ENCODE peak calls at places on chromosome 14, in seven cellular contexts. Q, K, M, A, P, U and D are unnamed samples.

GRCh38 chr14:68815288-68816182 is 22.7 kb upstream of the ZFP36L1 start:
- DNase-seq in A (no peak), Q (no peak), U (no peak), P (no peak), K (no peak), M (peak), D (no peak)

GRCh38 chr14:47676301-47676617 is 854 bp upstream of the MDGA2 start:
- DNase-seq in K (no peak), A (no peak), M (no peak), P (no peak), U (no peak), Q (no peak), D (no peak)

GRCh38 chr14:50542941-50543418 is 10.6 kb upstream of the MAP4K5 start:
- DNase-seq in P (no peak), U (peak), A (peak), Q (no peak), K (peak), M (peak), D (peak)

GRCh38 chr14:33917664-33918063 is 33.2 kb downstream of the EGLN3 start:
- DNase-seq in A (no peak), P (no peak), K (no peak), U (no peak), M (no peak), Q (no peak), D (no peak)

GRCh38 chr14:68726093-68726695 is 66.7 kb downstream of the ZFP36L1 start:
- DNase-seq in K (no peak), Q (no peak), M (no peak), U (no peak), A (no peak), P (peak), D (no peak)

GRCh38 chr14:33186656-33187055 is 248.0 kb downstream of the NPAS3 start:
- DNase-seq in A (no peak), U (no peak), K (no peak), P (no peak), Q (no peak), M (peak), D (no peak)

GRCh38 chr14:81337073-81337472 is 63.1 kb downstream of the STON2 start:
- DNase-seq in K (no peak), U (no peak), M (no peak), P (no peak), A (no peak), Q (no peak), D (no peak)

GRCh38 chr14:68938515-68939423 is 40.3 kb downstream of the ACTN1 start:
- DNase-seq in P (no peak), Q (no peak), A (peak), M (peak), U (no peak), K (peak), D (no peak)

GRCh38 chr14:50521912-50522341 is 10.4 kb downstream of the MAP4K5 start:
- DNase-seq in P (no peak), A (peak), U (no peak), K (no peak), Q (no peak), M (peak), D (no peak)

GRCh38 chr14:67464377-67464776 is 24.1 kb downstream of the TMEM229B start:
- DNase-seq in M (no peak), U (no peak), P (no peak), A (no peak), K (no peak), Q (no peak), D (no peak)

GRCh38 chr14:78524766-78525165 is 354.6 kb downstream of the NRXN3 start:
- DNase-seq in Q (no peak), K (no peak), P (no peak), U (no peak), A (no peak), M (no peak), D (no peak)

GRCh38 chr14:99199854-99200653 is 71.9 kb downstream of the BCL11B start:
- DNase-seq in U (no peak), Q (no peak), K (no peak), M (no peak), A (no peak), P (no peak), D (peak)

GRCh38 chr14:100056964-100057817 is 8.0 kb upstream of the EVL start:
- DNase-seq in U (no peak), A (peak), Q (no peak), P (no peak), M (peak), K (no peak), D (no peak)

GRCh38 chr14:76307786-76308780 is 67.9 kb upstream of the ESRRB start:
- DNase-seq in K (no peak), A (no peak), M (no peak), P (peak), U (no peak), Q (no peak), D (no peak)

GRCh38 chr14:103207038-103207403 is 83.8 kb downstream of the TNFAIP2 start:
- DNase-seq in U (no peak), Q (peak), K (peak), M (peak), A (no peak), P (peak), D (peak)

GRCh38 chr14:103207404-103208072 is 84.3 kb downstream of the TNFAIP2 start:
- DNase-seq in P (no peak), U (no peak), K (peak), Q (peak), M (no peak), A (no peak), D (peak)

GRCh38 chr14:103206023-103206481 is 82.8 kb downstream of the TNFAIP2 start:
- DNase-seq in P (no peak), Q (no peak), U (no peak), A (no peak), K (no peak), M (peak), D (no peak)

GRCh38 chr14:103205541-103205906 is 82.3 kb downstream of the TNFAIP2 start:
- DNase-seq in U (no peak), P (no peak), A (no peak), K (no peak), Q (no peak), M (no peak), D (no peak)

DNA sequence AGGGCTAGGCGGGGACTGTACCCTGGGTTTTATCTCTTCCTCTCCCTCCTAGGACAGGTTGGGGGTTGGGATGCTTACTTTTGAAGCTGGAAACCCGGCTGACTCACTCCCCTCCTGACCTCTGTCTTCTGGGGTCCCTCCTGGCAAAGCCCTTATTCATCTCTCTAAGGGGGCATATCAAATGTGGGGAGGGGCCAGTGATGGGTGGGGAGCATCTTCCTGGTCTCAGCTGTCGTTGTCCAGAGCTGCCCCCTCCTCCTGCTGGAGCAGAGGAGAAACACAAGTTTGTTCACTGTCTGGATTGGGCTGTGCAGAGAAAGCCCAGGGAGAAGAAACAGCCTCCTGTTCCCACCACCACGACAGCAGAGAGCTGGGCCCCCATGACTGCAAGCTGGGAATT is 85.8 kb downstream of the TNFAIP2 start:
- DNase-seq in Q (no peak), A (no peak), K (no peak), P (no peak), U (no peak), M (no peak), D (no peak)
- TF ChIP-seq CTCF in Q (no peak), A (peak), K (no peak), P (no peak), U (no peak), M (peak), D (no peak)

DNA sequence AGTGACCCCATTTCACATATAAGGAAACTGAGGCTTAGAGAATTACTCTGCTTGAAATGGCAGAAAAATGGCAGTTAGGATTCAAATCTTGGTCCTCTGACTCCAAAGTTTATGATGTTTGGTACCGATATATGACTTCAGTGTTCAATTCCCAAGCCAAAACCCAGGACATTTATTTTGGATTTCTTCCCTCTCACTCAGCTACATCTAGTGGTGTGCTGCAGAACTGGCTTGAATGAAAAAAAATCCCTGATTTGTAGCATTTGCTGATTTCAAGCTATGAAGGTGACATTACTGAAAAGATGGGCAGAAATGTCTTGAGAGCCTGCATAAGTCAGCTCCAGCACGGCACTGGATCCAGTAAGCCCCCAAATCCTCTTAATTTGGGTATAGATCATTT is 106.4 kb downstream of the EFCAB11 start:
- DNase-seq in Q (no peak), M (peak), U (no peak), K (no peak), A (peak), P (no peak), D (no peak)
- TF ChIP-seq CTCF in Q (peak), M (peak), U (peak), K (no peak), A (peak), P (no peak), D (no peak)

DNA sequence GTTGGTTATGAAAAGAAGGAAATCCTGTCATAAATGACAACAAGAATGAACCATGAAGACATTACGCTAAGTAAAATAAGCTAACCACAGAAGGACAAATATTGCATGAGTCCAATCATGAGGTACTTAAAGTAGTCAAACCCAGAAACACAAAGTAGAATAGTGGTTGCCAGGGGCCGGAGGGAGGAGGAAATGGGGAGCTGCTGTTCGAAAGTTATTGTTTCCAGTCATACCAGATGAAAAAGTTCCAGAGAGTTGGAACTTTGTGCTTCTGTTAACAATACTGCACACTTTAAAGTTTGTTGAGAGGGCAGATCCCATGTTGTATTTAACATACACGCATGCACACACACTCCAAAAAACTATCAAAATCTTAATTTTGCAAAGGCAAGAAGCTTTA is 69.3 kb downstream of the COCH start:
- DNase-seq in M (no peak), U (no peak), K (no peak), P (no peak), Q (no peak), A (no peak), D (no peak)
- TF ChIP-seq CTCF in M (no peak), U (no peak), K (no peak), P (no peak), Q (no peak), A (no peak), D (no peak)

GRCh38 chr14:61736751-61737150 is 25.5 kb upstream of the SNAPC1 start:
- DNase-seq in U (no peak), K (no peak), Q (no peak), M (peak), P (no peak), A (peak), D (no peak)

GRCh38 chr14:61733972-61734371 is 28.2 kb upstream of the SNAPC1 start:
- DNase-seq in Q (no peak), K (no peak), A (peak), M (no peak), U (no peak), P (no peak), D (no peak)

GRCh38 chr14:61726772-61727658 is 31.7 kb downstream of the HIF1A start:
- DNase-seq in Q (no peak), U (no peak), K (no peak), A (no peak), P (no peak), M (no peak), D (no peak)

GRCh38 chr14:61730756-61731373 is 31.4 kb upstream of the SNAPC1 start:
- DNase-seq in K (no peak), M (no peak), Q (no peak), P (no peak), U (no peak), A (no peak), D (no peak)
- TF ChIP-seq CTCF in K (no peak), M (no peak), Q (peak), P (no peak), U (peak), A (peak), D (peak)

DNA sequence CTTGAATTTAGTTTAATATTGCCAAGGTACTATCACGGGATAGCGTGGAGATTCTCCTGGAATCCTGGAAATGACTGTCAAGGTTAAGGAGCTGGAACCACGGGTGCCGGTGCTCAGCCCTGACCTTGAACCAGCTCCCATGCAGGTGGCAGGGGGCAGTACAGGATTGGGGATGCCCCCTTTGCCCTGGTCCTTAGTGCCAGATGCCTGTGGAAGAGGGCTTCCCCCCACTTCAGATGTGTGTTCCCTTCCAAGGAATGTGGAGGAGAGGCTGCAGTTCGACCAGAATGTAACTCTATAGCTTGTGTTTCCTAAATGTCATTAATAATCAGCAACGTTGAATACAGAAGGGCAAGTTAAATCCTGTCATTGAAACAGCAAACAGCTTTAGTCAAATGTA is 258.9 kb downstream of the VRK1 start:
- DNase-seq in A (no peak), M (no peak), P (no peak), U (no peak), Q (no peak), K (no peak), D (no peak)
- TF ChIP-seq CTCF in A (no peak), M (no peak), P (no peak), U (no peak), Q (no peak), K (no peak), D (no peak)

GRCh38 chr14:61121293-61121897 is 140.3 kb downstream of the SLC38A6 start:
- DNase-seq in U (no peak), P (peak), Q (no peak), A (no peak), M (no peak), K (no peak), D (no peak)

GRCh38 chr14:61125314-61126082 is 144.5 kb downstream of the SLC38A6 start:
- DNase-seq in P (no peak), K (no peak), A (no peak), Q (no peak), U (no peak), M (no peak), D (no peak)

GRCh38 chr14:61126083-61126962 is 145.3 kb downstream of the SLC38A6 start:
- DNase-seq in K (no peak), M (peak), Q (no peak), U (no peak), P (no peak), A (peak), D (no peak)

GRCh38 chr14:61120576-61120975 is 139.5 kb downstream of the SLC38A6 start:
- DNase-seq in M (no peak), K (no peak), U (no peak), A (no peak), P (peak), Q (no peak), D (no peak)

GRCh38 chr14:61122862-61123261 is 141.8 kb downstream of the SLC38A6 start:
- DNase-seq in Q (no peak), P (no peak), M (no peak), K (no peak), U (no peak), A (no peak), D (no peak)
- TF ChIP-seq CTCF in Q (no peak), P (no peak), M (no peak), K (no peak), U (no peak), A (no peak), D (no peak)